ENCODE peak calls at places on chromosomes 12 and 14, in seven cellular contexts. N, K, L, R, E, Z and C are unnamed samples.

GRCh38 chr12:47767197-47767724 is 5.8 kb upstream of the SLC48A1 start:
- DNase-seq in N (peak), K (peak), L (peak), R (peak), E (no peak), Z (no peak), C (no peak)

GRCh38 chr14:57865066-57865449 is 834 bp downstream of the SLC35F4 start:
- DNase-seq in N (no peak), K (no peak), L (no peak), R (no peak), E (peak), Z (no peak), C (no peak)

GRCh38 chr12:104638760-104639319 is 182.1 kb downstream of the CHST11 start:
- DNase-seq in N (no peak), K (no peak), L (no peak), R (no peak), E (no peak), Z (no peak), C (no peak)

GRCh38 chr12:8698132-8698829 is 490 bp downstream of the RIMKLB start:
- DNase-seq in N (no peak), K (peak), L (no peak), R (peak), E (peak), Z (no peak), C (no peak)

GRCh38 chr14:33897382-33897781 is 53.5 kb downstream of the EGLN3 start:
- DNase-seq in N (no peak), K (no peak), L (no peak), R (no peak), E (no peak), Z (no peak), C (no peak)

GRCh38 chr12:9615420-9616135 is 7.9 kb upstream of the KLRB1 start:
- DNase-seq in N (no peak), K (no peak), L (no peak), R (no peak), E (no peak), Z (no peak), C (no peak)

GRCh38 chr12:112340983-112341840 is 41.0 kb downstream of the HECTD4 start:
- DNase-seq in N (no peak), K (no peak), L (no peak), R (no peak), E (no peak), Z (no peak), C (no peak)

GRCh38 chr12:114767906-114768697 is 84.1 kb upstream of the TBX3 start:
- DNase-seq in N (no peak), K (no peak), L (peak), R (no peak), E (no peak), Z (no peak), C (no peak)

GRCh38 chr14:104700747-104701215 is 11.4 kb downstream of the INF2 start:
- DNase-seq in N (no peak), K (peak), L (no peak), R (no peak), E (no peak), Z (no peak), C (no peak)

GRCh38 chr12:26106347-26106746 is 18.5 kb downstream of the BHLHE41 start:
- DNase-seq in N (no peak), K (no peak), L (no peak), R (no peak), E (no peak), Z (no peak), C (no peak)

GRCh38 chr12:26102954-26103353 is 21.9 kb downstream of the BHLHE41 start:
- DNase-seq in N (no peak), K (no peak), L (no peak), R (no peak), E (no peak), Z (no peak), C (no peak)

GRCh38 chr12:26097046-26097878 is 27.6 kb downstream of the BHLHE41 start:
- DNase-seq in N (peak), K (peak), L (peak), R (peak), E (peak), Z (no peak), C (peak)

GRCh38 chr12:26101833-26102232 is 23.0 kb downstream of the BHLHE41 start:
- DNase-seq in N (no peak), K (no peak), L (no peak), R (no peak), E (no peak), Z (no peak), C (no peak)

GRCh38 chr12:26100966-26101744 is 23.7 kb downstream of the BHLHE41 start:
- DNase-seq in N (no peak), K (no peak), L (no peak), R (no peak), E (no peak), Z (no peak), C (no peak)
- TF ChIP-seq SIN3A in N (no peak), K (no peak), L (no peak), R (no peak), E (no peak), Z (no peak), C (no peak)

GRCh38 chr12:121015825-121016766 is at the start of gene C12orf43:
- DNase-seq in N (peak), K (peak), L (peak), R (peak), E (peak), Z (peak), C (peak)

GRCh38 chr12:121009744-121010143 is 6.5 kb downstream of the C12orf43 start:
- DNase-seq in N (peak), K (no peak), L (peak), R (no peak), E (no peak), Z (no peak), C (no peak)

GRCh38 chr12:121010860-121011259 is 5.4 kb downstream of the C12orf43 start:
- DNase-seq in N (no peak), K (no peak), L (no peak), R (no peak), E (no peak), Z (no peak), C (no peak)

GRCh38 chr12:121011820-121012219 is 4.5 kb downstream of the C12orf43 start:
- DNase-seq in N (no peak), K (no peak), L (no peak), R (no peak), E (no peak), Z (no peak), C (no peak)

DNA sequence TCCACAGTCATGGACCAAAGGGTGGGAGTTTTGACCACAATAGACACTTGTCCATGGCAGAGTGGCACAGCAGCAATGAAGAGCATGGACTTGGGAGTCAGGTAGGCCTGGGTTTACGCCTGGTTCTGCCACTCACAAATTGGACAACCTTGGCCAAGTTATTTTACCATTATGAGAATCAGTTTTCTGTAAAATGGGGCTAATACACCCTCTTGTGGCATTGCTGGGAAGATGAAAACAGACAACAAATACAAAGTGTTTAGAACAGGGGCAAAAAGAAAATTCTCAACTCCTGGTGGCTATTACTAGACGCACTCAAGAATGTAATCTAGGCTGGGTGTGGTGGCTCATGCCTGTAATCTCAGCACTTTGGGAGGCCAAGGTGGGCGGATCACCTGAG is 2.6 kb downstream of the C12orf43 start:
- DNase-seq in N (no peak), K (no peak), L (no peak), R (no peak), E (no peak), Z (no peak), C (no peak)
- TF ChIP-seq CTCF in N (peak), K (no peak), L (peak), R (no peak), E (peak), Z (peak), C (no peak)

GRCh38 chr12:54294152-54294913 is 6.5 kb downstream of the NFE2 start:
- DNase-seq in N (no peak), K (peak), L (peak), R (peak), E (peak), Z (no peak), C (no peak)
- TF ChIP-seq SIN3A in N (no peak), K (peak), L (peak), R (no peak), E (no peak), Z (no peak), C (no peak)

DNA sequence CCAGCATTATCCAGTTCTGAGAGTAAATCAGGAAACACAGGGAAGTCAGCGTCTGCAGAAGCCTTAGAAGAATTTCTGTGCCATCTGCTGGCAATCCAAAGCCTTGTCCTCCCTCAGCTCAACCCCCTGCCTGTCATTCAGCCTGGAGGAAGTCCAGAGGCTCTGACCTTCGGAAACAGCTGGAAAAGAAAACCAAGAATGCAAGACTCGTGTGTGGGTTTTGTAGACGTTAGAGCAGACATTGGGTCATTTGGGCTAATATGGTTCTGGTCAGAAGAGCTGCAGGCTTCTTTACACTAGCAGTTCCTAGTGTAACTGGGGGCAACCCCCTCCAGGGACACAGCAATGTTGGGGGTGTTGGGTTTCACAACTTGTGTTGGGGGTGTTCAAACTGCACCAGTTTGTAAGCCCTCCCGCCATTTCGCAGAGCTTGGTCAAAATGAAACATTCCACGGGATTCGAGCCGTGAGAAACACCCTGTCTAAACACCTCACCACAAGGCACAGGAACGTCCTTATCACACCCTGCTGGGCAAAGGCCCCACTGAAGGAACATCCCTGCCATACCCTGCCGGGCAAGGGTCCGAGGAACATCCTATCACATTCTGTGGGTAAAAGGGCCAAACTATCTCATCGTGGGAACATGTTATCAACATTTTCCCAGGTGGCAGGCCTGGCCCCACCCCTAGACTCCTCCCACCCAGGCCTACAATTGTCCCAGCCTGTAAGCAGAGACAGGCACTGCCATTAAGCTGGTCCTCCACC is 21.0 kb upstream of the SERPINA4 start:
- DNase-seq in N (no peak), K (peak), L (peak), R (no peak), E (no peak), Z (no peak), C (no peak)
- TF ChIP-seq CTCF in N (no peak), K (no peak), L (peak), R (no peak), E (no peak), Z (no peak), C (no peak)

GRCh38 chr12:22978962-22979361 is 354.0 kb downstream of the ETNK1 start:
- DNase-seq in N (no peak), K (no peak), L (no peak), R (no peak), E (peak), Z (no peak), C (no peak)
- TF ChIP-seq SIN3A in N (no peak), K (no peak), L (no peak), R (no peak), E (no peak), Z (no peak), C (no peak)